ENCODE peak calls at places on chromosomes 4 and X, in ten cellular contexts. Q, U, A, J, H, D, P, V, Z and L are unnamed samples.

GRCh38 chr4:124863039-124863545 is 150.6 kb upstream of the ANKRD50 start:
- DNase-seq in V (no peak), U (no peak), J (no peak), H (no peak), Q (no peak), D (no peak), P (peak; percentile 26), A (no peak), Z (peak; percentile 20), L (no peak)

GRCh38 chr4:139589619-139590018 is 33.6 kb upstream of the SETD7 start:
- DNase-seq in H (no peak), A (peak; percentile 33), J (no peak), Q (no peak), V (peak; percentile 77), D (no peak), Z (no peak), U (no peak), P (peak; percentile 16), L (no peak)

GRCh38 chrX:150058728-150059127 is 120.4 kb upstream of the EOLA2 start:
- DNase-seq in D (no peak), V (no peak), A (peak; percentile 5), U (no peak), Z (peak; percentile 5), Q (no peak), J (no peak), P (no peak), H (no peak), L (no peak)

GRCh38 chrX:71111851-71112468 is 583 bp upstream of the IL2RG start:
- DNase-seq in V (no peak), U (no peak), P (no peak), Q (no peak), H (no peak), A (no peak), D (no peak), J (no peak), Z (no peak), L (no peak)

GRCh38 chr4:153110739-153111138 is 93.5 kb upstream of the TRIM2 start:
- DNase-seq in D (no peak), Q (no peak), P (no peak), J (no peak), A (no peak), U (no peak), V (no peak), H (no peak), Z (no peak), L (no peak)

GRCh38 chrX:5051831-5052491 is 1176.7 kb downstream of the NLGN4X start:
- DNase-seq in J (peak; percentile 3), Z (peak; percentile 90), P (peak; percentile 61), V (no peak), U (peak; percentile 20), H (no peak), A (peak; percentile 47), Q (peak; percentile 63), D (no peak), L (no peak)

GRCh38 chrX:16666541-16666940 is 16.6 kb downstream of the S100G start:
- DNase-seq in P (no peak), D (no peak), H (peak; percentile 29), Q (no peak), V (peak; percentile 44), Z (peak; percentile 58), U (no peak), J (no peak), A (peak; percentile 33), L (no peak)

GRCh38 chr4:27791640-27792039 is 931.0 kb downstream of the STIM2 start:
- DNase-seq in H (peak; percentile 74), A (peak; percentile 84), U (no peak), Q (no peak), J (no peak), V (peak; percentile 30), Z (peak; percentile 49), D (no peak), P (peak; percentile 43), L (no peak)

GRCh38 chrX:148416931-148417330 is 83.5 kb upstream of the AFF2 start:
- DNase-seq in U (no peak), J (no peak), V (peak; percentile 65), Q (no peak), D (no peak), Z (peak; percentile 18), P (peak; percentile 21), A (peak; percentile 66), H (no peak), L (no peak)

GRCh38 chr4:159360549-159360948 is 257.7 kb downstream of the RAPGEF2 start:
- DNase-seq in D (peak; percentile 62), U (no peak), H (peak; percentile 91), V (peak; percentile 68), A (peak; percentile 94), Z (peak; percentile 88), Q (no peak), P (peak; percentile 71), J (no peak), L (no peak)

GRCh38 chrX:39163585-39163984 is 362.3 kb downstream of the MID1IP1 start:
- DNase-seq in H (no peak), A (no peak), U (no peak), Z (no peak), Q (peak; percentile 4), J (no peak), D (no peak), V (no peak), P (no peak), L (no peak)

GRCh38 chrX:39161856-39162255 is 360.6 kb downstream of the MID1IP1 start:
- DNase-seq in Z (no peak), A (no peak), H (no peak), Q (no peak), V (no peak), U (no peak), J (no peak), D (no peak), P (no peak), L (no peak)

GRCh38 chrX:39164212-39164611 is 363.0 kb downstream of the MID1IP1 start:
- DNase-seq in A (no peak), P (no peak), V (no peak), J (no peak), Q (peak; percentile 27), H (no peak), D (no peak), Z (no peak), U (no peak), L (no peak)

GRCh38 chrX:39165185-39165584 is 363.9 kb downstream of the MID1IP1 start:
- DNase-seq in P (no peak), J (no peak), Q (no peak), Z (no peak), V (no peak), H (no peak), U (no peak), A (no peak), D (no peak), L (no peak)

DNA sequence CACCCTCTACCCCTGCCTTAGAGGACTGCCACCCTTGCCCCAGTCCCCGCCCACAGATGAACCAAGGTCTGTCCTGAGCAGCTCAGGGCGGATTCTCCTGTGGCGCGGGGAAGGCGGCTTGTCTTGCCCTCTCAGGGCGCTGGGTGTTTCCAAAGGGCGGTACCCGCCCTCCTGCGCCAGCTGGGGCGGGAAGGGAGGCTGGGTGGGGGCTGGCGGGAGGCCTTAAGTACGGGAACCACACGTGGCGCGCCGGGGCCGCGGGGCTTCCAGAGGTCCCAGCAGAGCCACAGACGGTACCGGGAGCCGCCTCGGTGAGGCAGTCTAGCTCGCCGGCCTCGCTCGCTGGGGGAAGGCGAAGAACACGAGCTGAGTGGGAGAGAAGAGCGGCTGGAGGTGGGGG is 361.1 kb downstream of the MID1IP1 start:
- DNase-seq in V (no peak), J (peak; percentile 25), P (no peak), Z (no peak), Q (no peak), D (no peak), U (peak; percentile 28), A (no peak), H (no peak), L (no peak)
- TF ChIP-seq CTCF in V (no peak), J (no peak), P (no peak), Z (no peak), Q (no peak), D (no peak), U (no peak), A (no peak), H (no peak), L (no peak)

GRCh38 chrX:131675596-131676194 is 131.8 kb downstream of the OR13H1 start:
- DNase-seq in Q (no peak), V (peak; percentile 6), J (no peak), A (peak; percentile 23), U (no peak), H (no peak), Z (peak; percentile 30), P (peak; percentile 1), D (no peak), L (peak; percentile 16)

DNA sequence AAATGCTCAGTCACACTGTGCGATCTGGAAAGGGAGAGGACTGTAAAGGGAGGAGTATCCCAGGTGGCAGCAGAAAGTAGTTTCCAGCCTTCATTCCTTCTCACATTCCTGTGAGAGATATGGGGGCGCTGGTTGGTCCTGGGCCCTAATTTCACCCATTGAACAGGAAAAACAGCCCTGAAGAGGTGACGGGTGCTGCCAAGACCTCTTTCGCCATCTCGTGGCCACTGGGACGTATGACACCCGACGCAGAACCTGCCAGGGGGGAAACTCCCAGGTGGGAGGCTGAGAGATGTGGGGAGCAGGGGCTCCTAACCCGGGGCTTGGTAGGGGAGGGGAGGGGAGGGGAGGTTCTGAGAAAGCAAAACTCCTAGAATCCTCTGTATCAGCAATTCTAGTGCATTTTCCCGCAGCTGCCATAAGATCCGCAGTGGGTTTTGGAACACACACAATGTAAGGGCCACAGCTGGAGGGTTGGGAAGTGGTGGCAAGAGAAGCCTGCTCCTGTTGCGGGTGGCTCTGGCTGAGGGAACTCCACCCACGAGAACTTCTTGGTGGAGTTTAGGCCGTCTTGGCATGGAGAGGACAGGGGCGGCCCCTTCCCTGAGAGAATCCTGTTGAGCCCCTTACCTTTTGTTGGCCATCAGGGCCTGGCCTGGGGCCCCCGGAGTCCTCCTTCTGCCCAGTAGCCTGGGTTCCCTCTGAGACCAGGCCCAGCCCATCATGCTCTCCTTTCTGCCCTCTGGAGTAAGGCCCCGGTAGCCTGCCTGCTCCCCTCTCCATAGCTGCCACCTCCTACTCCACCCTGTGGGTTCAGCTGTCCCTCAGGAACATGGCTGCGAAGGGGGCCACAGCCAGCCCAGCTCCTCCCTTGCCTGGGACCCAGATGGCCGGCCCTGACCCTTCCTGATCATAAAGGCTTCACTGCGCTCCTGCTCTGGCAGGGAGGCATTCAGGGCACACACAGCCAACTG is 134.1 kb downstream of the OR13H1 start:
- DNase-seq in Z (peak; percentile 26), H (no peak), A (peak; percentile 29), U (peak; percentile 34), J (peak; percentile 51), Q (no peak), V (peak; percentile 20), P (peak; percentile 17), D (no peak), L (peak; percentile 60)
- TF ChIP-seq CTCF in Z (peak; percentile 52), H (peak; percentile 71), A (peak; percentile 66), U (peak; percentile 65), J (peak; percentile 39), Q (peak; percentile 28), V (peak; percentile 73), P (peak; percentile 49), D (peak; percentile 40), L (peak; percentile 85)

GRCh38 chrX:101460669-101461068 is 24.6 kb upstream of the ARMCX4 start:
- DNase-seq in Q (no peak), P (peak; percentile 3), U (no peak), V (no peak), H (no peak), A (peak; percentile 26), J (no peak), Z (peak; percentile 17), D (no peak), L (no peak)
- TF ChIP-seq CTCF in Q (no peak), P (no peak), U (no peak), V (no peak), H (peak; percentile 8), A (no peak), J (no peak), Z (no peak), D (no peak), L (no peak)

GRCh38 chr4:8688041-8688907 is 95.7 kb downstream of the CPZ start:
- DNase-seq in D (no peak), Z (peak; percentile 10), V (no peak), H (no peak), J (peak; percentile 88), Q (no peak), P (peak; percentile 12), A (peak; percentile 8), U (peak; percentile 13), L (peak; percentile 79)
- TF ChIP-seq CTCF in D (peak; percentile 80), Z (peak; percentile 32), V (peak; percentile 20), H (peak; percentile 75), J (peak; percentile 81), Q (no peak), P (peak; percentile 48), A (peak; percentile 56), U (peak; percentile 27), L (peak; percentile 99)